ENCODE peak calls at places on chromosomes 16 and 17, in ten cellular contexts. A is endothelial cell; V is left cardiac atrium; E is WTC11; X is stimulated activated CD8-positive, alpha-beta memory T cell treated with anti-CD3 and anti-CD28 coated beads, Interleukin-7, amount 100 ng/mL, for 1 hour; S is B cell; B is Peyer's patch; Q is LNCaP clone FGC; Z is stimulated activated CD4-positive, alpha-beta T cell treated with anti-CD3 and anti-CD28 coated beads, Interleukin-1b, Interleukin-23, amount 100 ng/mL, for 1 hour; N is NCI-H146. P is an unnamed sample.

GRCh38 chr16:3999479-3999868 is 116.8 kb downstream of the ADCY9 start:
- DNase-seq in B (no peak), V (peak; percentile 53), A (no peak), X (no peak), S (no peak), Z (no peak), N (no peak), E (peak; percentile 35), Q (no peak), P (no peak)

GRCh38 chr17:2594657-2595085 is 1.2 kb downstream of the PAFAH1B1 start:
- DNase-seq in V (no peak), Q (no peak), Z (no peak), N (no peak), E (no peak), B (no peak), S (no peak), A (no peak), X (no peak), P (no peak)

GRCh38 chr17:40091691-40092397 is 8.5 kb downstream of the NR1D1 start:
- DNase-seq in V (no peak), B (no peak), N (no peak), Q (no peak), X (no peak), Z (no peak), A (no peak), S (no peak), E (no peak), P (no peak)

GRCh38 chr16:66432429-66432828 is 5.3 kb downstream of the BEAN1 start:
- DNase-seq in Z (no peak), X (no peak), A (no peak), E (no peak), B (no peak), S (no peak), N (no peak), V (no peak), Q (no peak), P (no peak)

GRCh38 chr17:57773557-57773956 is 28.5 kb upstream of the CCDC182 start:
- DNase-seq in E (no peak), V (no peak), A (no peak), S (no peak), Q (no peak), N (no peak), Z (no peak), X (no peak), B (no peak), P (no peak)

GRCh38 chr17:29412780-29413565 is 22.8 kb downstream of the TAOK1 start:
- DNase-seq in Q (no peak), V (no peak), N (no peak), S (no peak), E (no peak), Z (no peak), A (no peak), X (no peak), B (no peak), P (no peak)

GRCh38 chr17:75181608-75182318 is 996 bp downstream of the SUMO2 start:
- DNase-seq in X (no peak), V (no peak), B (peak; percentile 46), S (no peak), Q (no peak), E (no peak), A (no peak), Z (no peak), N (peak; percentile 24), P (no peak)

GRCh38 chr16:16092925-16093624 is 130.2 kb downstream of the ABCC6 start:
- DNase-seq in Z (no peak), V (no peak), X (no peak), B (no peak), S (no peak), A (no peak), E (no peak), Q (peak; percentile 50), N (no peak), P (no peak)

GRCh38 chr17:42814633-42815399 is 9.3 kb downstream of the BECN1 start:
- DNase-seq in B (no peak), Q (no peak), E (no peak), N (no peak), X (no peak), S (no peak), A (no peak), Z (no peak), V (no peak), P (no peak)

GRCh38 chr17:77228224-77229215 is 87.8 kb downstream of the SEC14L1 start:
- DNase-seq in Q (no peak), B (no peak), S (no peak), E (no peak), X (no peak), N (no peak), A (no peak), Z (no peak), V (no peak), P (no peak)

GRCh38 chr16:13098536-13098935 is 197.1 kb downstream of the SHISA9 start:
- DNase-seq in V (no peak), B (no peak), S (no peak), Z (no peak), E (no peak), X (no peak), A (no peak), N (no peak), Q (no peak), P (no peak)

GRCh38 chr17:64357191-64357981 is 33.3 kb downstream of the PECAM1 start:
- DNase-seq in A (no peak), X (no peak), V (peak; percentile 75), Q (no peak), Z (no peak), E (no peak), N (peak; percentile 64), B (no peak), S (no peak), P (no peak)

GRCh38 chr16:28155293-28155692 is 56.5 kb downstream of the XPO6 start:
- DNase-seq in B (no peak), Z (no peak), A (no peak), N (peak; percentile 28), X (no peak), Q (no peak), E (no peak), V (no peak), S (no peak), P (no peak)

GRCh38 chr17:28087743-28088142 is 45.3 kb downstream of the NLK start:
- DNase-seq in A (no peak), Z (no peak), B (no peak), X (no peak), N (no peak), E (no peak), Q (no peak), S (no peak), V (no peak), P (no peak)

GRCh38 chr16:5461574-5461973 is 364.0 kb upstream of the EEF2KMT start:
- DNase-seq in E (no peak), Z (no peak), Q (no peak), V (no peak), N (no peak), B (no peak), X (no peak), A (no peak), S (no peak), P (no peak)

GRCh38 chr16:981695-982151 is at the start of gene SOX8:
- DNase-seq in Q (no peak), S (peak; percentile 71), B (no peak), A (no peak), V (peak; percentile 64), Z (no peak), X (no peak), E (peak; percentile 60), N (no peak), P (no peak)

GRCh38 chr17:34620458-34620857 is 41.1 kb downstream of the TMEM132E start:
- DNase-seq in Q (no peak), X (no peak), E (no peak), Z (no peak), V (no peak), S (no peak), A (no peak), B (no peak), N (no peak), P (no peak)

GRCh38 chr17:29572691-29573557 is 4.4 kb downstream of the TP53I13 start:
- DNase-seq in E (peak; percentile 64), Z (no peak), V (peak; percentile 81), S (peak; percentile 82), N (no peak), A (peak; percentile 82), Q (no peak), B (peak; percentile 63), X (peak; percentile 21), P (no peak)

GRCh38 chr17:79574108-79574507 is 36.7 kb downstream of the RBFOX3 start:
- DNase-seq in S (no peak), A (no peak), N (no peak), Q (no peak), E (no peak), Z (no peak), B (no peak), X (no peak), V (no peak), P (no peak)

GRCh38 chr17:49742256-49742655 is 21.7 kb downstream of the FAM117A start:
- DNase-seq in B (no peak), X (no peak), Q (no peak), E (no peak), V (no peak), A (no peak), Z (no peak), N (no peak), S (no peak), P (no peak)

GRCh38 chr16:50273888-50274770 is 7.8 kb downstream of the ADCY7 start:
- DNase-seq in X (peak; percentile 32), B (peak; percentile 81), V (no peak), Q (no peak), A (no peak), E (no peak), S (peak; percentile 84), N (no peak), Z (no peak), P (no peak)

GRCh38 chr16:53743149-53743566 is 39.2 kb downstream of the FTO start:
- DNase-seq in A (peak; percentile 8), B (no peak), Z (no peak), S (no peak), X (no peak), N (peak; percentile 13), E (peak; percentile 21), Q (no peak), V (no peak), P (no peak)

GRCh38 chr17:72710834-72711233 is 381.7 kb downstream of the SLC39A11 start:
- DNase-seq in Q (no peak), N (no peak), V (no peak), Z (no peak), S (no peak), X (no peak), E (no peak), A (no peak), B (no peak), P (peak; percentile 33)

GRCh38 chr16:2954228-2954627 is 9.8 kb upstream of the KREMEN2 start:
- DNase-seq in A (no peak), X (no peak), Z (no peak), V (no peak), S (no peak), N (peak; percentile 50), Q (no peak), E (no peak), B (no peak), P (no peak)

GRCh38 chr16:65375651-65376050 is 253.8 kb upstream of the CDH11 start:
- DNase-seq in Q (no peak), A (no peak), Z (no peak), X (no peak), B (no peak), S (no peak), V (no peak), N (no peak), E (no peak), P (no peak)

GRCh38 chr17:12020595-12021590 is at the start of gene MAP2K4:
- DNase-seq in E (peak; percentile 95), A (peak; percentile 95), Q (peak; percentile 38), X (peak; percentile 96), B (peak; percentile 90), S (peak; percentile 97), V (peak; percentile 91), N (peak; percentile 86), Z (peak; percentile 93), P (peak; percentile 86)

GRCh38 chr17:61410555-61411089 is 11.0 kb downstream of the TBX2 start:
- DNase-seq in X (peak; percentile 49), A (peak; percentile 91), Q (no peak), V (peak; percentile 81), Z (no peak), B (peak; percentile 65), S (peak; percentile 87), N (no peak), E (peak; percentile 86), P (no peak)

GRCh38 chr17:41810659-41811548 is 845 bp downstream of the P3H4 start:
- DNase-seq in N (no peak), Q (no peak), S (no peak), A (no peak), X (no peak), E (peak; percentile 57), V (no peak), B (no peak), Z (no peak), P (no peak)